ENCODE peak calls at places on chromosomes 1 and 21, in five cellular contexts. L is T-helper 9 cell; J is KG1; E is activated T-helper 2 cell treated with anti-CD3 and anti-CD28 coated beads, Interferon-gamma antibody, Interleukin-2, Interleukin-4, amounts not matched to agents 10 μg/mL and 5 μg/mL and 100 μg/mL, durations not matched to agents 14 hours and 24 hours and 36 hours; U is fibroblast of the conjunctiva. D is an unnamed sample.

GRCh38 chr1:153520818-153521476 is 14.8 kb downstream of the S100A6 start:
- DNase-seq in L (no peak), J (no peak), E (no peak), U (no peak), D (no peak)

GRCh38 chr1:65066766-65067490 is 81.1 kb upstream of the AK4 start:
- DNase-seq in L (peak), J (peak), E (peak), U (peak), D (peak)

GRCh38 chr21:25908495-25908894 is 173.7 kb downstream of the GABPA start:
- DNase-seq in L (no peak), J (no peak), E (no peak), U (no peak), D (no peak)

GRCh38 chr1:6464514-6464836 is 1.5 kb downstream of the TNFRSF25 start:
- DNase-seq in L (peak), J (no peak), E (no peak), U (no peak), D (no peak)

GRCh38 chr1:231991231-231991630 is 364.6 kb downstream of the DISC1 start:
- DNase-seq in L (no peak), J (no peak), E (no peak), U (no peak), D (no peak)

GRCh38 chr1:248691567-248692155 is 10.9 kb downstream of the OR14I1 start:
- DNase-seq in L (no peak), J (no peak), E (no peak), U (no peak), D (no peak)

GRCh38 chr1:193417945-193418744 is 231.7 kb upstream of the B3GALT2 start:
- DNase-seq in L (no peak), J (no peak), E (no peak), U (no peak), D (no peak)

GRCh38 chr1:1098656-1099425 is 17.0 kb downstream of the C1orf159 start:
- DNase-seq in L (no peak), J (no peak), E (no peak), U (no peak), D (no peak)

GRCh38 chr1:200867018-200867811 is 5.6 kb upstream of the GPR25 start:
- DNase-seq in L (no peak), J (no peak), E (no peak), U (no peak), D (no peak)

GRCh38 chr1:41528106-41528505 is 43.6 kb upstream of the EDN2 start:
- DNase-seq in L (no peak), J (no peak), E (no peak), U (no peak), D (no peak)

GRCh38 chr1:99469641-99470040 is 176.3 kb upstream of the PALMD start:
- DNase-seq in L (no peak), J (no peak), E (no peak), U (no peak), D (no peak)

GRCh38 chr1:75731881-75732280 is 7.4 kb downstream of the ACADM start:
- DNase-seq in L (no peak), J (no peak), E (no peak), U (no peak), D (no peak)

GRCh38 chr21:34365794-34366193 is 2.0 kb downstream of the KCNE2 start:
- DNase-seq in L (no peak), J (no peak), E (no peak), U (no peak), D (no peak)

GRCh38 chr1:98325646-98326441 is 335.7 kb upstream of the SNX7 start:
- DNase-seq in L (no peak), J (no peak), E (no peak), U (peak), D (no peak)

GRCh38 chr1:193919827-193920226 is 733.4 kb upstream of the B3GALT2 start:
- DNase-seq in L (no peak), J (no peak), E (no peak), U (no peak), D (no peak)

GRCh38 chr1:22104865-22105437 is 37.9 kb downstream of the WNT4 start:
- DNase-seq in L (peak), J (no peak), E (peak), U (no peak), D (peak)